ENCODE peak calls at places on chromosomes 1 and 21, in eight cellular contexts. A, Q, V, B, U, T, P and Z are unnamed samples.

GRCh38 chr1:48552420-48552819 is 80.4 kb upstream of the SPATA6 start:
- DNase-seq in A (no peak), Q (peak; percentile 36), V (peak; percentile 1), B (no peak), U (no peak), T (no peak), P (no peak), Z (no peak)

GRCh38 chr1:43331688-43332087 is 5.9 kb upstream of the MPL start:
- DNase-seq in A (no peak), Q (no peak), V (no peak), B (no peak), U (no peak), T (no peak), P (peak; percentile 1), Z (no peak)

GRCh38 chr1:179151908-179152682 is 70.2 kb downstream of the TOR3A start:
- DNase-seq in A (peak; percentile 41), Q (no peak), V (no peak), B (no peak), U (no peak), T (no peak), P (no peak), Z (no peak)

GRCh38 chr1:203286161-203286984 is 18.9 kb upstream of the BTG2 start:
- DNase-seq in A (no peak), Q (no peak), V (peak; percentile 54), B (no peak), U (no peak), T (peak; percentile 63), P (peak; percentile 80), Z (no peak)

GRCh38 chr1:8571200-8571984 is 246.0 kb downstream of the RERE start:
- DNase-seq in A (peak; percentile 39), Q (no peak), V (no peak), B (no peak), U (no peak), T (peak; percentile 50), P (no peak), Z (peak; percentile 20)

GRCh38 chr1:214219916-214220315 is 61.0 kb upstream of the SMYD2 start:
- DNase-seq in A (no peak), Q (no peak), V (no peak), B (no peak), U (no peak), T (no peak), P (no peak), Z (no peak)

GRCh38 chr21:41045534-41046268 is 122.3 kb upstream of the BACE2 start:
- DNase-seq in A (no peak), Q (peak; percentile 76), V (peak; percentile 7), B (peak; percentile 62), U (no peak), T (no peak), P (no peak), Z (no peak)

GRCh38 chr1:94863297-94863911 is 43.2 kb downstream of the SLC44A3 start:
- DNase-seq in A (peak; percentile 93), Q (no peak), V (no peak), B (no peak), U (no peak), T (peak; percentile 68), P (no peak), Z (peak; percentile 57)

GRCh38 chr1:94734963-94735899 is 84.9 kb upstream of the SLC44A3 start:
- DNase-seq in A (peak; percentile 91), Q (peak; percentile 33), V (peak; percentile 61), B (no peak), U (no peak), T (peak; percentile 44), P (no peak), Z (no peak)

GRCh38 chr1:67588186-67588865 is 96.7 kb upstream of the GADD45A start:
- DNase-seq in A (no peak), Q (no peak), V (no peak), B (no peak), U (no peak), T (peak; percentile 42), P (no peak), Z (no peak)

GRCh38 chr1:206796984-206797402 is 24.7 kb upstream of the IL10 start:
- DNase-seq in A (no peak), Q (no peak), V (no peak), B (no peak), U (no peak), T (no peak), P (no peak), Z (no peak)

GRCh38 chr1:32111789-32112188 is 3.9 kb downstream of the KPNA6 start:
- DNase-seq in A (peak; percentile 55), Q (no peak), V (no peak), B (no peak), U (no peak), T (no peak), P (no peak), Z (no peak)

GRCh38 chr1:21956720-21957552 is 19.8 kb upstream of the HSPG2 start:
- DNase-seq in A (peak; percentile 65), Q (no peak), V (no peak), B (no peak), U (no peak), T (no peak), P (peak; percentile 85), Z (no peak)

GRCh38 chr1:170461762-170462384 is 70.1 kb upstream of the GORAB start:
- DNase-seq in A (peak; percentile 97), Q (no peak), V (no peak), B (no peak), U (no peak), T (no peak), P (peak; percentile 49), Z (peak; percentile 95)

DNA sequence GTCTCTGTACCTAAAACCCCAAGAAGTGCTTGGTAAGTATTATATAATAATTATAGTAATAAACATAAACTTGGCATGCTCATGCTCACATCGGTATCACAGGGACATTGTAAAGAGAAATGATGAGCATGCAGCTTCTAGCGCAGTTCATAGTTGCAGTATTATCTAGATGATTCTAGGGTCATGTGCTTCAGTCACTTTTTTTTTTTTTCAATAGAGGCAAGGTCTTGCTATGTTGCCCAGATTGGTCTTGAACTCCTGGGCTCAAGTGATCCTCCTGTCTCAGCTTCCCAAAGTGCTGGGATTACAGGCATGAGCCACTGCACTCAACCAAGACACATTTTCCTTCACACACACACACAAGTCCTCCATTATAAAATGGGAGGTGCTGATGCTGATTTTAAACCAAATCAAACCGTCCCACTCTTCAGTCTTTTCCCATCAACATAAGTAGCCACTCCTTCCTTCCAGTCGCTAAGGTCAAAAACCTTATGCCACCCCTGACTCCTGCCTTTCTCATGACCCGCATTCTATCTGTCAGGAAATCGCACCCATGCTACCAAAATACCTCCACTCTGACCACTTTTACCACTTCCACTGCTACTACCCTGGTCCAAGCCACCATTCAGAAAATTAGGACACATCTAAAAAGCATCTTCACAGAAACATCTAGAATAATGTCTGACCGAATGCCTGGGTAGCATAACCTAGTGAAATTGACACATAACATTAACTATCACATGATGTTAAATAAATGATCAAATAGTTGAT is 28.2 kb upstream of the IFNGR2 start:
- DNase-seq in A (no peak), Q (no peak), V (no peak), B (no peak), U (no peak), T (no peak), P (no peak), Z (no peak)
- TF ChIP-seq CTCF in A (no peak), Q (no peak), V (no peak), B (no peak), U (no peak), T (no peak), P (no peak), Z (no peak)

GRCh38 chr1:157177701-157178380 is 39.6 kb upstream of the ETV3 start:
- DNase-seq in A (no peak), Q (no peak), V (no peak), B (no peak), U (no peak), T (no peak), P (peak; percentile 20), Z (no peak)

GRCh38 chr1:157176591-157177121 is 38.5 kb upstream of the ETV3 start:
- DNase-seq in A (no peak), Q (no peak), V (no peak), B (no peak), U (no peak), T (no peak), P (peak; percentile 20), Z (no peak)

GRCh38 chr1:157176016-157176415 is 37.8 kb upstream of the ETV3 start:
- DNase-seq in A (no peak), Q (no peak), V (no peak), B (no peak), U (no peak), T (no peak), P (no peak), Z (no peak)

GRCh38 chr1:157181258-157181657 is 43.1 kb upstream of the ETV3 start:
- DNase-seq in A (no peak), Q (no peak), V (no peak), B (no peak), U (no peak), T (no peak), P (peak; percentile 42), Z (no peak)

DNA sequence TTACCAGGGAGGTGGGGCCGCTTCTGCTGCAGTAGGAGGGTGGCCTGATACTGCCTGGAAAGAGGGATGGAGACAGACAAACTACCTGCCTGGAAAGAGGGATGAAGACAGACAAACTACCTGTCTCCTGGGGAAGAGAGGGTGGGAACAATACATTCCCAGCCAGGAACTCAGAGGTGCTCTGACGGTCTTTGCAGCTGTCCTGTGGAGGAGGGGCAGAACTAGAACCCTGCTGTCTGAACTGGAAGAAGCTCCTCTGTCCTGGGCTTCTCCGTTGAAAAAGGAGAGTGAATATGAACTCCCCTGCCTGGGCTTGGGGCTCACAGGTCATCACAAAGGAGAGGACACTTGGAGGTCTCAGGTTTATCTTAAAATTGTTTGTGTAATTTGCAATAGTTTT is 40.3 kb upstream of the ETV3 start:
- DNase-seq in A (no peak), Q (no peak), V (no peak), B (no peak), U (no peak), T (no peak), P (no peak), Z (no peak)
- TF ChIP-seq CTCF in A (no peak), Q (no peak), V (no peak), B (no peak), U (no peak), T (no peak), P (no peak), Z (no peak)

GRCh38 chr1:26164036-26164927 is 4.5 kb downstream of the C1orf232 start:
- DNase-seq in A (no peak), Q (peak; percentile 77), V (peak; percentile 26), B (peak; percentile 91), U (no peak), T (no peak), P (no peak), Z (no peak)
- TF ChIP-seq CTCF in A (peak; percentile 24), Q (peak; percentile 39), V (no peak), B (peak; percentile 31), U (peak; percentile 77), T (peak; percentile 67), P (peak; percentile 70), Z (peak; percentile 85)

DNA sequence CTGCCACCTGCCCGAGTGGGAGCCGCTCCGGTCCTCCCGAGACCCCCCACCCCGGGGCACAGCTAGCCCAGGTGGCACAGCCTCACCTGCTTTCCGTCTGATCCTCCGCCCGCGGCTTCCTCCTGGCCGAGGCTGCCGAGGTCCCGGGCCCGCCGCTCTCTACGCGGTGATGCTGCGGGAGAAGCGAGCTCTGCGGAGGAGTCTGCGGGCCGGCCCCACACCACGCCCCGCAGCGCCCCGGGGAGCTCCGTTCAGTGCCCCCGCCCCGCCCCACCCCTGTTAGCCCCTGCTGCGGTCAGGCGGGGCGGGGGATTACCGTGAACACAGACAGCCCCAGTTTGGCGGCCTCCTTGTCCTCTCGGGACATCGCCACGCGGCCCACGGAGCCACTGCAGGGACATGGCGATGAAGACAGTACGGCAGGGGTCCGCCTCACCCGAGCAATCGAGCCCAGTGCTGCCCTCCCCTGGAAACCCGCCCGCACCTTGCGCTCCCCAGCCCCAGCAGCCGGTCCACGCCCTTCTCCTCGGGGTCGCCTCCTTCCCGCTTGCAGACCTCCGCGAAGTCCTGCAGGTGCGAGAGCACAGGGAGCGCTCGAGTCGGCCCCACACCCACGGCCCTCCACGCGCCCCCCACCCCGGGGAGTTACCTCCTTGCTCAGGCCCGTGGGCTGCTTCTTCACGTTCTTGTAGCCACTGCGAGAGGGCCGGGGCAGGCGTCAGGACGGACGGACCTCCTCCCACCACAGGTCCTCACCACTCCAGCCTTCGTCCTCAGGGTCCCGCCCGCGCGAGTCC is 933 bp downstream of the C1orf35 start:
- DNase-seq in A (peak; percentile 21), Q (peak; percentile 51), V (peak; percentile 55), B (peak; percentile 74), U (no peak), T (no peak), P (no peak), Z (no peak)
- TF ChIP-seq CTCF in A (peak; percentile 6), Q (no peak), V (no peak), B (no peak), U (no peak), T (no peak), P (no peak), Z (peak; percentile 62)